ENCODE peak calls at places on chromosomes 7 and 10, in six cellular contexts. C is tibial artery, N is SK-N-SH, K is neural progenitor cell, R is brain microvascular endothelial cell, S is left ventricle myocardium inferior. T is an unnamed sample.

GRCh38 chr7:33873981-33874750 is 31.2 kb upstream of the BMPER start:
- DNase-seq in N (no peak), K (no peak), R (peak; percentile 40), C (no peak), S (no peak), T (no peak)

GRCh38 chr7:76008156-76008687 is 13.8 kb upstream of the TMEM120A start:
- DNase-seq in R (no peak), S (no peak), K (no peak), C (no peak), N (no peak), T (no peak)

GRCh38 chr7:69597278-69598076 is 798 bp upstream of the AUTS2 start:
- DNase-seq in R (no peak), N (peak; percentile 79), K (peak; percentile 51), C (peak; percentile 46), S (peak; percentile 52), T (peak; percentile 68)

GRCh38 chr7:81802251-81802650 is 32.4 kb upstream of the HGF start:
- DNase-seq in R (no peak), N (no peak), C (no peak), S (no peak), K (no peak), T (no peak)

GRCh38 chr10:29471483-29471859 is 163.3 kb downstream of the SVIL start:
- DNase-seq in R (peak; percentile 52), N (no peak), K (no peak), S (no peak), C (no peak), T (no peak)

GRCh38 chr7:42193457-42194111 is 43.4 kb downstream of the GLI3 start:
- DNase-seq in K (no peak), N (no peak), S (no peak), C (no peak), R (no peak), T (no peak)

GRCh38 chr7:79420464-79420863 is 33.0 kb downstream of the MAGI2 start:
- DNase-seq in R (peak; percentile 89), N (no peak), C (no peak), K (no peak), S (no peak), T (peak; percentile 46)

GRCh38 chr7:119711104-119711503 is 561.9 kb upstream of the KCND2 start:
- DNase-seq in N (no peak), C (no peak), K (no peak), S (no peak), R (no peak), T (no peak)

GRCh38 chr7:66575398-66575797 is 53.3 kb upstream of the KCTD7 start:
- DNase-seq in S (no peak), N (no peak), K (no peak), C (no peak), R (no peak), T (no peak)
- H3K27ac ChIP-seq in S (no peak overlapping the region), N (no peak overlapping the region), K (no peak overlapping the region), C (no peak overlapping the region), R (no peak overlapping the region), T (no peak overlapping the region)

DNA sequence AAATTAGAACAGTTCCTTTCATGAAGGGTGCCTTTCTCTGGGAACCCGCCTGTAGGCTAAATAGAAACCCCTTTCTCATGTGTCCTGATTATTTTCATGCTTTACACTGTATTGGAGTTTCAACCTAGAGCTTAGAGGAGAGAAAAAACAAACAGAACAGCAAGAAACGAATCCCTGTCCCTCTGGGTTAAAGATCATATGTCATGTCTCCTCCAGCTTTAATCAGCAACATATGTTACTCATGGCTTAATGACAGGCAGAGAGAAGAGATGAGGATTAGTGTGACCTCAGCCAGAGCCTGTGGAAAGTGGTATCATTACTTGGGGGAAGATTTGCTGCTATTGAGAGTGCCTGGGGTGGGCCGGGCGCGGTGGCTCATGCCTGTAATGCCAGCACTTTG is 32.1 kb downstream of the CRCP start:
- DNase-seq in N (peak; percentile 79), R (no peak), K (no peak), C (no peak), S (no peak), T (no peak)
- H3K27ac ChIP-seq in N (peak overlapping the region; percentile 88), R (no peak overlapping the region), K (no peak overlapping the region), C (no peak overlapping the region), S (peak overlapping the region; percentile 88), T (no peak overlapping the region)

GRCh38 chr7:130868150-130868549 is 134.1 kb upstream of the KLF14 start:
- DNase-seq in K (no peak), R (no peak), S (no peak), N (no peak), C (no peak), T (no peak)

GRCh38 chr7:130869918-130870317 is 135.9 kb upstream of the KLF14 start:
- DNase-seq in R (no peak), K (no peak), N (no peak), S (no peak), C (no peak), T (no peak)

GRCh38 chr7:130865408-130866236 is 131.6 kb upstream of the KLF14 start:
- DNase-seq in K (peak; percentile 24), N (no peak), S (no peak), C (no peak), R (no peak), T (no peak)

GRCh38 chr7:130867581-130868136 is 133.7 kb upstream of the KLF14 start:
- DNase-seq in S (no peak), K (no peak), R (no peak), C (no peak), N (no peak), T (no peak)

GRCh38 chr7:130867039-130867438 is 133.0 kb upstream of the KLF14 start:
- DNase-seq in C (no peak), N (no peak), R (no peak), K (no peak), S (no peak), T (no peak)
- H3K27ac ChIP-seq in C (no peak overlapping the region), N (no peak overlapping the region), R (no peak overlapping the region), K (no peak overlapping the region), S (no peak overlapping the region), T (no peak overlapping the region)

GRCh38 chr10:104259456-104259855 is 4.8 kb downstream of the GSTO1 start:
- DNase-seq in S (no peak), N (no peak), K (no peak), C (no peak), R (no peak), T (no peak)
- H3K27ac ChIP-seq in S (peak overlapping the region; percentile 100), N (no peak overlapping the region), K (no peak overlapping the region), C (no peak overlapping the region), R (peak overlapping the region; percentile 76), T (no peak overlapping the region)

GRCh38 chr10:31413325-31413724 is 94.3 kb downstream of the ZEB1 start:
- DNase-seq in N (peak; percentile 26), K (no peak), S (no peak), C (no peak), R (peak; percentile 27), T (no peak)
- H3K27ac ChIP-seq in N (peak overlapping the region; percentile 77), K (no peak overlapping the region), S (no peak overlapping the region), C (no peak overlapping the region), R (no peak overlapping the region), T (no peak overlapping the region)

GRCh38 chr10:112244197-112244596 is 39.0 kb upstream of the TECTB start:
- DNase-seq in C (no peak), R (no peak), K (no peak), S (no peak), N (no peak), T (no peak)
- H3K27ac ChIP-seq in C (no peak overlapping the region), R (no peak overlapping the region), K (no peak overlapping the region), S (no peak overlapping the region), N (no peak overlapping the region), T (no peak overlapping the region)

GRCh38 chr7:1087952-1088920 is at the start of gene GPER1:
- DNase-seq in S (peak; percentile 58), K (peak; percentile 80), N (peak; percentile 97), C (peak; percentile 44), R (no peak), T (peak; percentile 93)
- H3K27ac ChIP-seq in S (peak within 1 kb of the TSS; percentile 73), K (no peak within 1 kb of the TSS), N (peak within 1 kb of the TSS; percentile 44), C (peak within 1 kb of the TSS; percentile 81), R (peak within 1 kb of the TSS; percentile 79), T (peak within 1 kb of the TSS; percentile 68)

DNA sequence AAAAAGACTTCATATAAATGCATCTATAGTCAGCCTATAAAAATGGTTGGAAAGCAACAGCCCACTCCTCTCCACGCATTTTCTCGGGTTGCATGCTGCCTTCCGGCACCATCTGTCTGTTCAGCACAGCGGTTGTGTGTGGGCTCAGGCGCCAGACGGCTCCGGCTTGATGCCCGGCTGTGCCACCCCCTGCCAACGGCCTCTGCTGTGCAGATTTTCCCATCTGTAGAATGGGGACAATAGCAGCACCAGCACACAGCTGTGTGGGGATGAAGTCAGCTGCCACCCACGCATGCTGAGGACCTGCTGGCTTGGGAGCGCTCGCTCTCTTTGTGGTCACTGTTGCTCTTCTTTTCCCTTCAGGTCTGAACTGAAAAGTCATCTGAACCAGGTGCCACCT is 19.5 kb downstream of the PRKAG2 start:
- DNase-seq in R (no peak), C (no peak), K (no peak), N (no peak), S (peak; percentile 9), T (no peak)
- H3K27ac ChIP-seq in R (no peak overlapping the region), C (no peak overlapping the region), K (no peak overlapping the region), N (no peak overlapping the region), S (no peak overlapping the region), T (no peak overlapping the region)

GRCh38 chr10:60303778-60304177 is 85.9 kb downstream of the ANK3 start:
- DNase-seq in S (no peak), C (no peak), N (no peak), R (no peak), K (no peak), T (no peak)

GRCh38 chr10:60299390-60299778 is 90.3 kb downstream of the ANK3 start:
- DNase-seq in R (no peak), C (no peak), S (no peak), N (no peak), K (no peak), T (no peak)

GRCh38 chr10:60296073-60296472 is 93.6 kb downstream of the ANK3 start:
- DNase-seq in C (no peak), N (no peak), K (no peak), S (no peak), R (no peak), T (no peak)

GRCh38 chr10:60298408-60299389 is 91.0 kb downstream of the ANK3 start:
- DNase-seq in N (no peak), K (no peak), C (no peak), S (no peak), R (no peak), T (no peak)

DNA sequence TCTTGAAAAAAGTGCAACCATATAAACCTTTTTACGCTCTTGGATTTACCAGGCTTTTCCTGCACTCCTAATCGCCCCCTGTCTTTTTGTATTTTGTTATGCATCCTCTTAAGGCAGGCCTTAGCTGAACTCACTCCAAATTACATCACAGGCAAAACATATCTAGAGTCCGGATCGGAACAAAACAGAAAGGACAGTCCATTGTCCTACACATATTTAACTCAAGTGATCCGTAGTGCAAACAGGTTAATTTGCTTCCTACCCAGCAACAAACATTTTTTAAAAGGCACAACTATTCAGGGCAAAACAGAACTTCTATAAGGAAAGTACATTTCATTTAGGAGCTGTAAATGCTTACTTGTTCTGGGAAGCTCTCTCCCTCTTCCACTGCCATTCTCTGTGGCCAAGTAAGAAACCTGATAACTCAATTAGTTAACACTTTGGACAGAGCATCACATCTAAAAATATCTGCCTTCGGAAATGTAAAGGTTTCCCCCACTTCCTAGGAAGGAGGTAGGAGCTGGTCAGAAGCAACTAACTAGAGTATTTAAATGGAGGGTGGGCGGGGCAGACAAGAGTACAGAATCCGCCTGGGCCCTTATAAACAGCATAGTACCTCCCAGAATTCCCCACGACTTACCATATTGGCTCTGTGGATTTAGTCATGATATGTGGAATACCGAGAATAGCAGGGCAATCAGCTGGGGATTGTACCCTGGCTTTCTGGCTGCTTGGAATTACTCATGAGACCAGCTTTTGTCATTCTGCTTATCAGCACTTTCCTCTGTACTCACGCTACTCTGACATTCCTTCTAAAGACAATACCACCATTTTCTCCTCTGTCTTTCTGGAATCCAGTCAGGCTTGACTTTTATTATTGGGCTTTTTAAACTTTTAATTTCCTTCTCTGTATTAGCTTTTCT is 89.5 kb downstream of the ANK3 start:
- DNase-seq in C (no peak), K (peak; percentile 65), S (peak; percentile 34), N (no peak), R (peak; percentile 98), T (no peak)
- H3K27ac ChIP-seq in C (peak overlapping the region; percentile 42), K (no peak overlapping the region), S (peak overlapping the region; percentile 88), N (no peak overlapping the region), R (peak overlapping the region; percentile 80), T (no peak overlapping the region)